ENCODE peak calls at places on chromosomes 11 and 22, in four cellular contexts. P is kidney epithelial cell, Z is GM20000, O is WTC11. A is an unnamed sample.

GRCh38 chr11:2174361-2174760 is 2.7 kb upstream of the TH start:
- DNase-seq in P (no peak), Z (no peak), O (no peak), A (no peak)

GRCh38 chr11:126163074-126163700 is 48.3 kb downstream of the RPUSD4 start:
- DNase-seq in P (peak), Z (no peak), O (no peak), A (peak)

GRCh38 chr22:50674127-50674493 is 1.5 kb downstream of the SHANK3 start:
- DNase-seq in P (no peak), Z (peak), O (no peak), A (no peak)

GRCh38 chr11:126076641-126077040 is 14.0 kb upstream of the CDON start:
- DNase-seq in P (no peak), Z (no peak), O (no peak), A (no peak)

GRCh38 chr11:14902650-14903350 is 10.8 kb upstream of the CYP2R1 start:
- DNase-seq in P (no peak), Z (no peak), O (no peak), A (peak)

GRCh38 chr22:39825661-39826102 is 67.9 kb downstream of the ENTHD1 start:
- DNase-seq in P (no peak), Z (peak), O (no peak), A (no peak)

GRCh38 chr22:39724390-39724789 is 153.8 kb downstream of the CACNA1I start:
- DNase-seq in P (no peak), Z (no peak), O (no peak), A (no peak)

GRCh38 chr11:27863637-27864036 is 163.4 kb upstream of the BDNF start:
- DNase-seq in P (no peak), Z (no peak), O (no peak), A (no peak)

GRCh38 chr11:59560290-59560701 is 49.0 kb downstream of the OR4D9 start:
- DNase-seq in P (no peak), Z (peak), O (peak), A (no peak)

GRCh38 chr11:74269161-74269809 is 42.2 kb downstream of the P4HA3 start:
- DNase-seq in P (no peak), Z (no peak), O (no peak), A (no peak)

GRCh38 chr22:27308513-27308912 is 493.0 kb downstream of the MN1 start:
- DNase-seq in P (no peak), Z (no peak), O (no peak), A (no peak)
- TF ChIP-seq CTCF in P (no peak), Z (no peak), O (no peak), A (no peak)

DNA sequence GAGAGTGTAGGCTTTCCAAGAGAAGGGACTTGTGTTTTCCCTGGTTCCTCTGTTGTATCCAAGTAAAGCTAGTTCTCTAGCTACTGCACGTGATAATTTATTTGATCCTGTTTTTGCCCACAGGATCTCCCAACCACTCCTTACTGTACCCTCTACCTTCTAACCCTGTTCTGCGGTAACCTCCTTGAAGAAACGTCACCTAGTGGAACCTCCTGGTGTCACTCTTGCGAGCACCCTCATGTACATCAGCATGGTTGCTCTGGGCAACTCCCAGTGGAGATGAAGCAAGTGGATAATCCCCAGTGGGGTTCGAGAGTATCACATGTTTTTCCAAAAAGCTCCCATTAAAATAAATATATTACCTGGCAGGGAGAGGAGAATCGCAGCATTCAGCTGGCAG is 108.9 kb upstream of the CLMP start:
- DNase-seq in P (no peak), Z (no peak), O (no peak), A (no peak)
- TF ChIP-seq CTCF in P (no peak), Z (no peak), O (no peak), A (no peak)

GRCh38 chr22:41976961-41977566 is 7.8 kb downstream of the SEPTIN3 start:
- DNase-seq in P (no peak), Z (no peak), O (peak), A (no peak)
- TF ChIP-seq CTCF in P (no peak), Z (no peak), O (no peak), A (no peak)

DNA sequence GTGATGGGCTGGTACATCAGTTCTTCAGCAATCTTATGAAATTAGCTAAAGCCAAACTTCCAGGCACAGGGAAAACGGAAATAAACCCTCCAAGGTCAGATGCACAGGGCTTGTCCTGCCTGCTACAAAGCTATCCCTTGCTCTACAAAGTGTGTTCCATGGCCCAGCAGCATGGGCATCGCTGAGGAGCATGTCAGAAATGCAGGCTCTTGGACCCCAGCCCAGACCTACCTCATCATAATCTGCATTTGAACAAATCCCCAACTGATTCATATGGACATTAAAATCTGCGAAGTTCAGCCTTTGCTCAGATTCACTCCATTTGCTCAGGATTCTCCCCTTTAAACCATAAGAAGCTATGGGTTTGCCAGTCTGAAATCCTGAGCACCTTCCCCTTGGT is 129.7 kb upstream of the CSNK2A3 start:
- DNase-seq in P (no peak), Z (no peak), O (no peak), A (peak)
- TF ChIP-seq CTCF in P (no peak), Z (no peak), O (no peak), A (no peak)